ENCODE peak calls at places on chromosomes 13 and 19, in six cellular contexts. L, C, N, R, A and J are unnamed samples.

GRCh38 chr19:35045667-35046300 is 4.3 kb downstream of the HPN start:
- DNase-seq in L (no peak), C (no peak), N (no peak), R (peak; percentile 28), A (no peak), J (no peak)

GRCh38 chr13:49248433-49249002 is 793 bp downstream of the CDADC1 start:
- DNase-seq in L (no peak), C (no peak), N (no peak), R (peak; percentile 29), A (no peak), J (peak; percentile 47)

GRCh38 chr13:76791290-76791664 is 94.9 kb downstream of the KCTD12 start:
- DNase-seq in L (peak; percentile 15), C (no peak), N (no peak), R (no peak), A (no peak), J (no peak)

GRCh38 chr13:38301236-38301635 is 48.4 kb upstream of the UFM1 start:
- DNase-seq in L (no peak), C (no peak), N (no peak), R (no peak), A (no peak), J (no peak)

GRCh38 chr19:23855676-23856075 is 59.0 kb upstream of the ZNF726 start:
- DNase-seq in L (no peak), C (no peak), N (no peak), R (no peak), A (no peak), J (no peak)

GRCh38 chr19:29934257-29934656 is 7.8 kb upstream of the URI1 start:
- DNase-seq in L (no peak), C (no peak), N (no peak), R (no peak), A (no peak), J (no peak)

GRCh38 chr19:10566658-10567410 is 1.0 kb upstream of the KRI1 start:
- DNase-seq in L (no peak), C (peak; percentile 41), N (no peak), R (no peak), A (no peak), J (no peak)

GRCh38 chr13:108069521-108070210 is 145.7 kb downstream of the LIG4 start:
- DNase-seq in L (no peak), C (no peak), N (no peak), R (no peak), A (no peak), J (no peak)

GRCh38 chr13:77372275-77372674 is 45.4 kb upstream of the MYCBP2 start:
- DNase-seq in L (no peak), C (no peak), N (no peak), R (no peak), A (no peak), J (no peak)

GRCh38 chr19:50344661-50345318 is 15.6 kb upstream of the KCNC3 start:
- DNase-seq in L (peak; percentile 2), C (no peak), N (no peak), R (no peak), A (no peak), J (peak; percentile 33)

GRCh38 chr19:8036438-8037099 is 16.0 kb upstream of the CCL25 start:
- DNase-seq in L (no peak), C (no peak), N (no peak), R (no peak), A (no peak), J (no peak)

GRCh38 chr19:39778763-39779162 is at the start of gene LEUTX:
- DNase-seq in L (no peak), C (no peak), N (no peak), R (no peak), A (no peak), J (no peak)

DNA sequence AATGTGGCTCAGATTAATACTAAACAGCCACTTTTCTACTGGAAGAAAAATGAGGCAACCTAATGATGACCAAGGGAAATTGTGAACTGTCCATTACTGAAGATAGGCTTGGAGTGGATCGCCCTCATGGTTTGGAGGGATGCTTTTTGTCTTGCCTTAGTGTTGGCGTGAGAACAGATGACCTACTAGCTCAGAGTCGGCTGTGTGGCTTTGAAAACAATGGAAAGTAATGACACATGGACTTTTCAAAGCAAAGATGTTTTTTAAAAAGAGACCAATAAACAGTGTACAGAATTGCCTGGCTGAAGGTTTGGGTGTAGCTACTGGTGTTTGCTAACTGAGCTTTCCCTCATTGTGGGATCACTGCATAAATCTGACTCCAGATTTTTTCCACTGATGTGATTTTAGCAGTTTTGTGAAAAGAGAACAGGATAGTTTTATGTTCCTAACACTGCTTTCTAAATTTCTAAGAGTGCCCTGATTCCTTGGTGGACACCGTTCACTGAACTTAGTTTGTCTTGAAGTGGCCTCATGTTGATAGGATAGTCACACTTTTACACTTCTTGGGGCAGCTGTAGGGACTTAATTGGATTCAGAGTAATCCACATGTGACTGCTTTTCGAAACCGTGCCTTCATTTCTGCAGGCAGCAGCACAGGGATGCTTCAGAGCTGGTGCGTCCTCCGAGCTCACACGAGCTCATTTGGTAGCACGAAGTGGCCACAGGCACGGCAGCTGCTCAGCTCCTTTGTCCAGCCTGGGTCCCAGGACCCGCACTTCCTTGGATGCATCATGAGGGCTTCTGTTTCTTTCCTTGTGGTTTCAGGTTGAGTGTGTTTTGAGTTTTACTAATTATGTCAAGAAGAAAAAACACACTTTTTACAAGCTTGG is 4.3 kb downstream of the CEBPG start:
- DNase-seq in L (no peak), C (no peak), N (no peak), R (no peak), A (no peak), J (no peak)
- TF ChIP-seq CTCF in L (no peak), C (no peak), N (no peak), R (no peak), A (no peak), J (no peak)

DNA sequence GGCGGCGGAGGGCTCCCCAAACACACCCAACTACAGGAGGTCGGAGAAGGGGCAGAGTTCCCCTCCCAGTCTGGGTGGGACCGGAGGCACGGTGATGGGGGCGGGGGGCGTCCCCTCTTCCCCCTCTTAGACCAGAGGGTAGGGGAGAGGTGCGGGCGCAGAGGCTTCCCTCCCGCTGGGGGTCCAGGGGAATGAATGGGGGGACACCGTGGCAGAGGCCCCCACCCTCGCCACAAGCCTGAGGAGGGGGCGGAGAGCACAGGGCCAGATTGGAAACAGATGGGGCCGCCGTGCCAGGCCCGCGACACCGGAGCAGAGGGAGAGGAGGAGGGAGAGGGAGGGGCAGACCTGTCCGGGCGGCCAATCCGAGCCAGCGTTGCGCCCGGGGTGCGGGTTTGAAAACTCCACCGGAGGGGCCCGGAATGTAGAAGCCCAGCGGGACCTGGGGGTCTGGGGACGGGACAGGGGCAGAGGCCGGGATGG is 47.0 kb downstream of the PTPRS start:
- DNase-seq in L (no peak), C (no peak), N (no peak), R (peak; percentile 40), A (peak; percentile 60), J (no peak)
- H3K4me3 ChIP-seq in L (peak overlapping the region; percentile 87), C (peak overlapping the region; percentile 74), N (peak overlapping the region; percentile 50), R (peak overlapping the region; percentile 95), A (peak overlapping the region; percentile 87), J (peak overlapping the region; percentile 68)

GRCh38 chr19:41263850-41264580 is at the start of gene HNRNPUL1:
- DNase-seq in L (peak; percentile 98), C (peak; percentile 99), N (peak; percentile 99), R (peak; percentile 100), A (peak; percentile 98), J (peak; percentile 97)
- TF ChIP-seq CTCF in L (no peak), C (peak; percentile 45), N (peak; percentile 42), R (peak; percentile 22), A (no peak), J (peak; percentile 30)

GRCh38 chr19:33197591-33198000 is 3.5 kb downstream of the LRP3 start:
- DNase-seq in L (no peak), C (no peak), N (no peak), R (no peak), A (no peak), J (no peak)

GRCh38 chr19:33194884-33195710 is 967 bp downstream of the LRP3 start:
- DNase-seq in L (no peak), C (peak; percentile 24), N (no peak), R (peak; percentile 48), A (no peak), J (no peak)

GRCh38 chr19:33195711-33196347 is 1.7 kb downstream of the LRP3 start:
- DNase-seq in L (no peak), C (no peak), N (no peak), R (no peak), A (no peak), J (no peak)

GRCh38 chr19:33194527-33194883 is 375 bp downstream of the LRP3 start:
- DNase-seq in L (no peak), C (no peak), N (no peak), R (no peak), A (no peak), J (no peak)

GRCh38 chr19:33196446-33197193 is 2.5 kb downstream of the LRP3 start:
- DNase-seq in L (no peak), C (no peak), N (no peak), R (no peak), A (no peak), J (no peak)
- H3K4me3 ChIP-seq in L (no peak overlapping the region), C (no peak overlapping the region), N (no peak overlapping the region), R (no peak overlapping the region), A (no peak overlapping the region), J (no peak overlapping the region)

GRCh38 chr13:110925023-110925608 is 10.2 kb upstream of the ANKRD10 start:
- DNase-seq in L (no peak), C (no peak), N (no peak), R (no peak), A (no peak), J (no peak)
- TF ChIP-seq CTCF in L (peak; percentile 32), C (no peak), N (no peak), R (peak; percentile 25), A (no peak), J (no peak)

DNA sequence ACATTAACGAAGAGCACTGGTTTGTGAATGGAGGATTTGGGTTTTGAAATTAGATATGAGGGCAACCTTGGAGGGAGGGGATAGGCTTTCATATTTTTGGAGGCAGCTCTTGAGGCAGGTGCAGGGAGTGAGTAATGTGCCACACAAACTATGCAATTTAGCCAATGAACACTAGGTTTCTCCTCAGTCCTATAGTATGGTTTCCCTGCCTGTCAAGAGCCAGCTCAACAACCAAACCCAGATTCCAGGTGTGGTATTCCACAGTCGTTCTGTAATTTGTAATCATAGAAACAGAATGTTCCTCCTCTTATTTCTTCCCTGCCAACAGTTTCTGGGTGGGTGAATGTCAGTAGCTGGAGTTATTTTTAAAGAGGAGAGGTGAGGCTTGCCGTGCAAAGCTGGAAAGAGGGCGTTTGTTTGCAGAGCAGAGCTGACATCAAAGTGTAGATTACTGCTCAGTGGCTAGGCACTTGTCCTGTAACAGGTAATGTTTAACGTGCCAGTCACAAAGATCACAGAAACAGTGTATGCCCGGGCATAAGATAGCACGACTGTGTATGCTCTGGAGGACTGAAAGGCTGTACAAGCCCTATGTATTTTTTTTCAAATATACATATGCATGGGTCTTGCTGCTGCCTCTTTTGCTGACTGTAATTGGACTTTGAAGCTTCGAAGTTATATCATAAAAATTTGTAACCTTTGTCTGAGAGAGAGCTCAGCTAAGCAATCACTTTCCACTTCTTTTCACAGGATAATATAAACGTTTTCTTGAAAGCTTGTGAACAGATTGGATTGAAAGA is 124.3 kb downstream of the LMO7 start:
- DNase-seq in L (no peak), C (peak; percentile 79), N (peak; percentile 63), R (peak; percentile 33), A (no peak), J (peak; percentile 61)
- H3K4me3 ChIP-seq in L (peak overlapping the region; percentile 62), C (peak overlapping the region; percentile 54), N (peak overlapping the region; percentile 54), R (no peak overlapping the region), A (peak overlapping the region; percentile 42), J (peak overlapping the region; percentile 47)